ENCODE peak calls at places on chromosomes 3 and 15, in eight cellular contexts. H is cardiac fibroblast; S is dermis blood vessel endothelial cell; K is HCEC 1CT; W is stimulated activated CD4-positive, alpha-beta T cell treated with anti-CD3 and anti-CD28 coated beads, Interleukin-1b, Interleukin-23, amount 100 ng/mL, for 24 hours; I is ovary; J is CD4-positive, CD25-positive, alpha-beta regulatory T cell; L is coronary artery. P is an unnamed sample.

GRCh38 chr3:81761904-81762565 is 590 bp upstream of the GBE1 start:
- DNase-seq in H (peak; percentile 39), S (no peak), K (no peak), W (no peak), I (no peak), J (no peak), L (no peak), P (no peak)

GRCh38 chr15:88454867-88455810 is 12.0 kb downstream of the MRPL46 start:
- DNase-seq in H (peak; percentile 82), S (peak; percentile 81), K (peak; percentile 53), W (peak; percentile 18), I (peak; percentile 45), J (no peak), L (no peak), P (peak; percentile 59)

GRCh38 chr15:48823237-48823636 is 12.4 kb upstream of the CEP152 start:
- DNase-seq in H (no peak), S (no peak), K (peak; percentile 43), W (no peak), I (no peak), J (no peak), L (no peak), P (no peak)

GRCh38 chr3:111321786-111322185 is 220.2 kb upstream of the CD96 start:
- DNase-seq in H (no peak), S (peak; percentile 41), K (no peak), W (no peak), I (no peak), J (no peak), L (no peak), P (no peak)

GRCh38 chr3:182621435-182622240 is 171.7 kb upstream of the ATP11B start:
- DNase-seq in H (no peak), S (peak; percentile 5), K (no peak), W (no peak), I (no peak), J (no peak), L (no peak), P (no peak)

GRCh38 chr3:45547764-45548683 is 46.5 kb upstream of the LIMD1 start:
- DNase-seq in H (peak; percentile 31), S (no peak), K (peak; percentile 23), W (no peak), I (no peak), J (no peak), L (no peak), P (no peak)

GRCh38 chr3:88807471-88808090 is 299.8 kb upstream of the EPHA3 start:
- DNase-seq in H (peak; percentile 17), S (no peak), K (peak; percentile 68), W (no peak), I (no peak), J (no peak), L (no peak), P (no peak)

GRCh38 chr3:126515066-126515706 is 2.4 kb downstream of the UROC1 start:
- DNase-seq in H (no peak), S (no peak), K (no peak), W (no peak), I (no peak), J (no peak), L (no peak), P (peak; percentile 57)

GRCh38 chr3:184687363-184688049 is 24.4 kb downstream of the MAGEF1 start:
- DNase-seq in H (no peak), S (no peak), K (no peak), W (no peak), I (no peak), J (no peak), L (no peak), P (peak; percentile 69)

GRCh38 chr15:101446527-101447167 is 42.9 kb downstream of the PCSK6 start:
- DNase-seq in H (no peak), S (peak; percentile 53), K (peak; percentile 51), W (no peak), I (no peak), J (no peak), L (peak; percentile 72), P (no peak)